ENCODE peak calls at places on chromosomes 1 and 21, in four cellular contexts. J is mammary epithelial cell, I is HFF-Myc, Q is adrenal gland. Y is an unnamed sample.

GRCh38 chr1:66300986-66301451 is 232.9 kb upstream of the SGIP1 start:
- DNase-seq in J (no peak), I (no peak), Q (peak), Y (no peak)

GRCh38 chr1:222781251-222781650 is 33.6 kb upstream of the DISP1 start:
- DNase-seq in J (no peak), I (no peak), Q (no peak), Y (no peak)

GRCh38 chr21:14603202-14603601 is 57.1 kb upstream of the SAMSN1 start:
- DNase-seq in J (peak), I (no peak), Q (no peak), Y (no peak)

GRCh38 chr1:118185083-118185899 is at the start of gene SPAG17:
- DNase-seq in J (peak), I (peak), Q (peak), Y (peak)

GRCh38 chr1:34500451-34500850 is 254.4 kb upstream of the GJB5 start:
- DNase-seq in J (no peak), I (no peak), Q (peak), Y (no peak)

GRCh38 chr1:236774926-236775325 is 20.2 kb upstream of the MTR start:
- DNase-seq in J (no peak), I (no peak), Q (no peak), Y (no peak)

GRCh38 chr1:234862360-234862943 is 252.5 kb upstream of the IRF2BP2 start:
- DNase-seq in J (no peak), I (no peak), Q (no peak), Y (no peak)

GRCh38 chr1:29123871-29124365 is at the start of gene TMEM200B:
- DNase-seq in J (no peak), I (no peak), Q (no peak), Y (no peak)

GRCh38 chr1:157584503-157584902 is 13.4 kb downstream of the FCRL4 start:
- DNase-seq in J (no peak), I (no peak), Q (no peak), Y (no peak)

GRCh38 chr1:94022471-94023189 is 98.3 kb downstream of the ABCA4 start:
- DNase-seq in J (peak), I (no peak), Q (peak), Y (no peak)

GRCh38 chr1:171718216-171718615 is 23.6 kb downstream of the VAMP4 start:
- DNase-seq in J (no peak), I (no peak), Q (no peak), Y (no peak)

GRCh38 chr1:116006486-116006964 is 30.2 kb downstream of the SLC22A15 start:
- DNase-seq in J (no peak), I (no peak), Q (no peak), Y (no peak)

GRCh38 chr1:212291505-212292134 is 6.4 kb downstream of the PPP2R5A start:
- DNase-seq in J (peak), I (no peak), Q (peak), Y (no peak)

GRCh38 chr1:241637604-241638003 is 2.6 kb downstream of the CHML start:
- DNase-seq in J (peak), I (no peak), Q (no peak), Y (no peak)
- H3K4me3 ChIP-seq in J (peak), I (peak), Q (no peak), Y (peak)

DNA sequence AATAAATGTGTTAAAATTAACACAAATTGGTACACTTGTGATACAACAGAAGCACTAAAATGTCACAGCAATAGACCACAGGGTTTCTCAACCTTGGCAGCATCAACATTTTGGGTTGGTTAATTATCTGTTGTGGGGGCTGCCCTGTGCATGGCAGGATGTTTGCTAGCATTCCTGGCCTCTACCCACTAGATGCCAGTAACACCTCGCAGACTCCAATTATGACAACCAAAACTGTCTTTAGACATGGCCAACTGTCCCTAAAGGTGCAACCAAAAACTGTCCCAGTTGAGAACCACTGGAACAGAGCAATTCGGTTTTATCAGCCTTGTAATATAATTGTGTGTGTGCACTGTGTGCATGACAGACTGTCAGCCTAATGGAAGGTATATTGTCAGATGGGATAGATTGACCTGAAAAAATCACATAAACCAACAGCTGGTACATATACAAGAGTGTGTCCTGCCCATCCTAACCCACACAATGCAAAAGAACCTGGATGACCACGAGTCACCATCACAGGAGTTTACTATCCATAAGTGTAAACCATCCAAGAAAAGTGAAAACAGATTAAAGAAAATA is 13.5 kb upstream of the ERG start:
- DNase-seq in J (no peak), I (no peak), Q (no peak), Y (no peak)
- TF ChIP-seq CTCF in J (no peak), I (no peak), Q (no peak), Y (peak)

DNA sequence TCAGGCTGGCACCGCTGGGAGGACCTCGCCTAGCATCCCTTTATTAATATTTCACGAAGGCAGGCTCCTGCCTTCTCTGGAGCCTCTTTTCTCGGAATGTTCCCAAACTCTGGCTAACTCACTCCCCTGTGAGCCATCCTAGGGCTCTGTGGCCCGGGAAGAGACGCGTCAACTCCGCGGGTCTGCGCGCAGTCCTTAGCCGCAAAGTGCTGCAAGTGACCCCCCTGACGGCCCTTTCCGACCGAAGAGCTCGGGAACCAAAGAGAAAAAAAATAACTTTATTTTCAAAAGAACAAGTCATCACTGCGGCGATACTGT is 14.6 kb downstream of the NR5A2 start:
- DNase-seq in J (no peak), I (no peak), Q (no peak), Y (no peak)
- H3K4me3 ChIP-seq in J (no peak), I (no peak), Q (no peak), Y (no peak)

GRCh38 chr1:186882372-186883134 is 53.8 kb downstream of the PLA2G4A start:
- DNase-seq in J (no peak), I (no peak), Q (no peak), Y (no peak)

GRCh38 chr1:186875874-186876273 is 47.1 kb downstream of the PLA2G4A start:
- DNase-seq in J (peak), I (no peak), Q (no peak), Y (no peak)

GRCh38 chr1:186876436-186876835 is 47.7 kb downstream of the PLA2G4A start:
- DNase-seq in J (no peak), I (no peak), Q (no peak), Y (no peak)

GRCh38 chr1:186880982-186881381 is 52.2 kb downstream of the PLA2G4A start:
- DNase-seq in J (no peak), I (no peak), Q (no peak), Y (no peak)

DNA sequence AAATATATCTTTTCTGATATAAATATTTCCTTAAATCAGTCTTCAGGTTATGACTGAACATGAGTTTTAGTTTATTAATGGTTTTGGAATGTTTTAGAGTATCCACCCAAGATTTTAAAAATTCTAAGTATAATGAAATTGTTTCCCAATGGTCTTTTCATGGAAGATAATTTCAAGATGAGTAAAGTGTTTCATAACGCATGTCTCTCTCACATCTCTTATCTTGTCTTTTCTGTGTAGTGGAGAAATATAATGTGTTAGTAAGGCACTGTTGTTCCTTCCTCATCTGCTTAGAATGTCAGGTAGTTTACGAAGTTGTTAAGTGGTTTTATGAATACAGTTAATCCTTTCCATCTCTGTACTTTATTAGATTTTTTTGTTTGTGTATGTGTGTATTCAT is 49.6 kb downstream of the PLA2G4A start:
- DNase-seq in J (no peak), I (no peak), Q (no peak), Y (no peak)
- TF ChIP-seq CTCF in J (no peak), I (no peak), Q (no peak), Y (no peak)

Y was measured in epithelial cell of proximal tubule.